ENCODE peak calls at places on chromosomes 16 and 17, in nine cellular contexts. Z is esophagus squamous epithelium; H is CD8-positive, alpha-beta T cell; V is uterus; P is PC-3; Q is CD4-positive, CD25-positive, alpha-beta regulatory T cell; E is heart right ventricle; R is testis; S is ascending aorta. J is an unnamed sample. For H3K4me1, the result is how much of the 10 kb centered on the place peaks cover.

GRCh38 chr16:57616241-57616640 is 12.2 kb upstream of the ADGRG1 start:
- DNase-seq in V (no peak), H (no peak), Z (no peak), P (no peak), S (no peak), E (no peak), R (peak), Q (no peak), J (no peak)

GRCh38 chr17:49217651-49218413 is 7.3 kb downstream of the ABI3 start:
- DNase-seq in P (no peak), E (peak), V (no peak), S (peak), H (peak), R (peak), Q (peak), Z (no peak), J (no peak)

GRCh38 chr16:89155851-89156739 is 15.5 kb upstream of the CDH15 start:
- DNase-seq in Z (no peak), V (no peak), R (peak), S (no peak), P (no peak), Q (no peak), H (no peak), E (no peak), J (no peak)

GRCh38 chr17:42276609-42277341 is 584 bp upstream of the STAT5B start:
- DNase-seq in V (peak), H (no peak), E (peak), S (no peak), P (no peak), R (peak), Q (no peak), Z (no peak), J (peak)

GRCh38 chr17:31535581-31535981 is 144.1 kb downstream of the RAB11FIP4 start:
- DNase-seq in P (no peak), S (no peak), V (no peak), Z (no peak), Q (peak), R (no peak), H (peak), E (no peak), J (no peak)

GRCh38 chr16:29727452-29727851 is 18.3 kb downstream of the C16orf54 start:
- DNase-seq in H (no peak), R (no peak), P (no peak), S (no peak), Q (no peak), V (no peak), E (no peak), Z (no peak), J (no peak)

GRCh38 chr17:36743130-36743529 is 141.7 kb downstream of the MRM1 start:
- DNase-seq in R (no peak), H (no peak), P (no peak), Z (no peak), V (no peak), Q (no peak), S (no peak), E (no peak), J (no peak)

GRCh38 chr17:42779942-42780815 is at the start of gene WNK4:
- DNase-seq in V (no peak), Z (no peak), P (peak), R (no peak), H (no peak), Q (no peak), E (no peak), S (no peak), J (no peak)

GRCh38 chr17:17353625-17354484 is 50.7 kb downstream of the NT5M start:
- DNase-seq in Q (no peak), H (no peak), E (no peak), V (peak), P (no peak), R (no peak), S (no peak), Z (no peak), J (no peak)

GRCh38 chr17:10316986-10317834 is 55.6 kb downstream of the MYH13 start:
- DNase-seq in R (peak), S (no peak), Q (no peak), V (peak), Z (no peak), E (peak), P (peak), H (peak), J (peak)

GRCh38 chr16:73173396-73173795 is 125.5 kb upstream of the ZFHX3 start:
- DNase-seq in E (no peak), P (no peak), Z (no peak), V (no peak), S (no peak), R (no peak), H (no peak), Q (no peak), J (no peak)

GRCh38 chr16:25941800-25942558 is 250.2 kb downstream of the HS3ST4 start:
- DNase-seq in Q (no peak), S (no peak), H (no peak), Z (no peak), V (no peak), E (no peak), P (no peak), R (no peak), J (no peak)

GRCh38 chr16:799111-799947 is 1.2 kb downstream of the GNG13 start:
- DNase-seq in V (no peak), H (no peak), R (no peak), Z (no peak), P (no peak), E (no peak), S (no peak), Q (no peak), J (no peak)

GRCh38 chr17:10013360-10014112 is 108.5 kb upstream of the RCVRN start:
- DNase-seq in Z (no peak), R (no peak), Q (no peak), E (no peak), S (no peak), P (no peak), V (no peak), H (no peak), J (no peak)

GRCh38 chr17:28949185-28950016 is 1.9 kb downstream of the PHF12 start:
- DNase-seq in R (peak), Q (peak), H (peak), S (no peak), P (peak), E (peak), V (peak), Z (no peak), J (no peak)
- H3K4me3 ChIP-seq in R (peak), Q (peak), H (peak), S (peak), P (peak), E (peak), V (peak), Z (peak), J (peak)

GRCh38 chr17:46151762-46152161 is 41.5 kb downstream of the KANSL1 start:
- DNase-seq in E (no peak), Z (no peak), V (no peak), S (no peak), H (no peak), Q (no peak), P (no peak), R (no peak), J (no peak)

GRCh38 chr17:46148247-46148646 is 45.0 kb downstream of the KANSL1 start:
- DNase-seq in R (no peak), S (no peak), H (no peak), Q (no peak), P (no peak), Z (no peak), E (no peak), V (no peak), J (no peak)

GRCh38 chr17:46150216-46150963 is 42.8 kb downstream of the KANSL1 start:
- DNase-seq in R (no peak), E (no peak), P (no peak), Z (no peak), H (no peak), S (no peak), V (no peak), Q (no peak), J (no peak)

GRCh38 chr17:46154151-46154816 is 38.9 kb downstream of the KANSL1 start:
- DNase-seq in Z (no peak), E (no peak), Q (no peak), P (peak), R (no peak), H (peak), V (no peak), S (no peak), J (no peak)

GRCh38 chr17:46152423-46152822 is 40.8 kb downstream of the KANSL1 start:
- DNase-seq in E (no peak), R (no peak), H (no peak), S (no peak), Z (no peak), P (no peak), V (no peak), Q (no peak), J (no peak)
- H3K4me1 ChIP-seq in E (half or more), R (under half), H (half or more), S (under half), Z (under half), P (under half), V (under half), Q (half or more), J (half or more)

GRCh38 chr16:52581530-52581929 is 34.6 kb upstream of the TOX3 start:
- DNase-seq in V (no peak), R (no peak), Q (no peak), H (no peak), Z (no peak), P (no peak), S (no peak), E (no peak), J (no peak)

GRCh38 chr16:52584354-52584840 is 37.5 kb upstream of the TOX3 start:
- DNase-seq in S (no peak), Q (no peak), H (no peak), Z (no peak), V (no peak), E (no peak), P (no peak), R (no peak), J (no peak)

GRCh38 chr16:52586159-52586558 is 39.2 kb upstream of the TOX3 start:
- DNase-seq in Z (no peak), R (no peak), P (no peak), V (no peak), S (no peak), Q (no peak), H (no peak), E (no peak), J (no peak)

GRCh38 chr16:52580488-52580887 is 33.5 kb upstream of the TOX3 start:
- DNase-seq in R (no peak), V (no peak), S (no peak), H (no peak), E (no peak), Z (no peak), P (no peak), Q (no peak), J (no peak)

DNA sequence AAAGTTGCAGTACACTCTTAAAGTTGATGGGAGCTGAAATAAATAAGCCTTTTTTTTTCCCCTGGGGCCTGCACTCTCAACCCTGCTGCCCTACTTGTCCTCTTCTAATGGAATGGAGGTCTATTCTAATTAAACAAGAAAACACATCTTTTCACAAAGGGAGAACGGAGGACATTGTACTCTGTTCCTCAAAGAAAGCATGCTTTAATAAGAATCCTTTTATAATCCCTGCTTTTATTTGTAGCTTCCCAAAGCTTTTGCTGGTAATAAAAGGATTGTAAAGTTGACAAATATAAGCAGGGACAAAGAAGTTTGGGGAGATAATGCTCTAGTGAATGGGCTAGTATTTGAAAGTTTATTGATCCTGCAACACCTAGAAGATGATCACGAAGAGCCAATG is 38.0 kb upstream of the TOX3 start:
- DNase-seq in V (no peak), E (no peak), R (no peak), Z (no peak), S (no peak), Q (no peak), P (no peak), H (no peak), J (no peak)
- H3K27ac ChIP-seq in V (no peak), E (no peak), R (no peak), Z (no peak), S (no peak), Q (no peak), P (no peak), H (no peak), J (no peak)

GRCh38 chr17:82668631-82669099 is 20.4 kb upstream of the WDR45B start:
- DNase-seq in E (peak), Z (no peak), H (peak), P (peak), Q (peak), V (no peak), R (peak), S (no peak), J (no peak)
- H3K4me3 ChIP-seq in E (no peak), Z (no peak), H (no peak), P (peak), Q (no peak), V (no peak), R (no peak), S (peak), J (peak)

DNA sequence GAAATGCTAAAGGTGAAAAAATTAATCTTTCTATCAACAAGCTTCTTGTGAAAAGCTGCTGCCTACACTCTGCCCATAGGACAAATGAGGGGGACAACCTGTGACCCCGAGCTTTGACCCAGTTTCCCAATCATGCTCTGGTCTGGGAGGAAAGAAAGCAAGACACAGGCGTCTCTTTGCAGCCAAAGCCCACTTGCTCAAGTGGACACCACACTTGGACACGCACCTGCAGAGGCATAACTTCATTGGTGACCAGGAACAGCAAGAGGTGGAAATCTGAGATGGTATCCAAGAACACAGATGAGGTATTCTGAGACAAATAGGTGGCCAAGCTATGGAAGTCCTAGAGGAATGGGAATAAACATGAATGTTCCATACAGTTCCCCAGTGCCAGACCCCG is 15.0 kb upstream of the FAAP100 start:
- DNase-seq in Z (no peak), Q (no peak), P (no peak), V (no peak), S (no peak), R (no peak), E (no peak), H (no peak), J (no peak)
- H3K4me1 ChIP-seq in Z (under half), Q (under half), P (under half), V (under half), S (under half), R (under half), E (under half), H (under half), J (under half)

DNA sequence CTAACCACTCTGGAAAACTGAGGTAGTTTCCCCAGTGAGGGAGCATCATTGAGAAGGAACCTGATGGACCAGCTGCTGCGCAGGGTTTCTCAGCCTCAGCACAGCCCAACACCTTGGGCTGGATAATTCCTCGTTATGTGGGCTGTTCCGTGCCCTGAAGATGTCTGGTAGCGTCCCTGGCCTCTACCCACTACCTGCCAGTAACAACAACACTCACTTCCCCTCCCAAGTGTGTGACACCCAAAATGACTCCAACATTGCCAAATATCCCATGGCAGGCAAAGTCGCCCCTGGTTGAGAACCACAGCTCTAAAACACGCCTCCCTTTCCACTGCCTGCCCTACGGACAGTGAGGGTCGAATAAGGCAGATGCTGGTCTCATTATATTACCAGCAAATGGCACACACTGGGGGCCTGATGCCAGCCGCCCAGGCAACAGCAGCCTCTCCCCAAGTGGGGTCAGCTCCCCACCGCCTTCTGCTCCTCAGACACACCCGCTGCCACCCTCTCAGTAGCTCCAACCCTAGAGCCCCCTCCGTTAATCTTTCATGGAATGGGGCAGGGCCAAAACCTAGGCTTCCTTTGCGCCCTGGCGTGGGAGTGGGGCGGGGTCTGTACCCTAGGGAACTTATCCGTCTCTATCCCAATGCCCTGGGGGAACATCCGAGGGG is 1.0 kb downstream of the RHBDF2 start:
- DNase-seq in Q (no peak), V (no peak), E (no peak), P (peak), R (no peak), S (no peak), Z (no peak), H (no peak), J (no peak)
- H3K27ac ChIP-seq in Q (peak), V (peak), E (peak), P (peak), R (peak), S (peak), Z (peak), H (peak), J (peak)

J was measured in thoracic aorta.